ENCODE peak calls at places on chromosomes 6 and 20, in eight cellular contexts. Y is SK-N-SH; X is fibroblast of lung; H is CD8-positive, alpha-beta T cell; V is tibial artery; Z is thyroid gland; L is ascending aorta; M is transverse colon. F is an unnamed sample. For H3K27me3 and H3K4me1, the result is how much of the 10 kb centered on the place peaks cover.

GRCh38 chr6:1612902-1613301 is 3.2 kb downstream of the FOXC1 start:
- DNase-seq in Y (no peak), V (no peak), H (no peak), X (peak), Z (no peak), L (peak), M (no peak), F (peak)

GRCh38 chr6:166853371-166854325 is 102.7 kb downstream of the RNASET2 start:
- DNase-seq in H (no peak), M (no peak), X (no peak), L (no peak), Y (no peak), V (no peak), Z (no peak), F (no peak)

GRCh38 chr20:45304464-45304999 is 2.1 kb upstream of the RBPJL start:
- DNase-seq in X (no peak), Z (no peak), V (no peak), H (no peak), Y (no peak), L (no peak), M (no peak), F (no peak)

GRCh38 chr20:25251558-25251957 is 3.7 kb downstream of the PYGB start:
- DNase-seq in L (no peak), H (no peak), Y (peak), X (no peak), Z (no peak), M (peak), V (no peak), F (no peak)

GRCh38 chr6:148273962-148274752 is 68.5 kb upstream of the SASH1 start:
- DNase-seq in L (no peak), Y (no peak), Z (peak), H (no peak), V (no peak), M (no peak), X (no peak), F (peak)

GRCh38 chr6:151961809-151962208 is 154.3 kb downstream of the ESR1 start:
- DNase-seq in X (no peak), M (no peak), L (no peak), Y (no peak), V (no peak), Z (no peak), H (no peak), F (peak)

GRCh38 chr6:118249680-118250079 is 298.4 kb upstream of the PLN start:
- DNase-seq in L (no peak), M (no peak), X (no peak), V (no peak), Z (no peak), Y (no peak), H (no peak), F (no peak)

GRCh38 chr6:14310955-14311354 is 193.4 kb downstream of the CD83 start:
- DNase-seq in Z (no peak), V (no peak), Y (no peak), M (no peak), L (no peak), H (no peak), X (peak), F (no peak)

GRCh38 chr6:146950351-146950835 is 253.8 kb upstream of the STXBP5 start:
- DNase-seq in L (no peak), Y (no peak), Z (no peak), M (peak), X (no peak), V (no peak), H (no peak), F (peak)

GRCh38 chr20:63115651-63116411 is 100.1 kb downstream of the YTHDF1 start:
- DNase-seq in Y (no peak), H (no peak), M (no peak), Z (no peak), X (no peak), L (no peak), V (no peak), F (no peak)

GRCh38 chr6:16276991-16277981 is 38.9 kb downstream of the GMPR start:
- DNase-seq in M (peak), Z (peak), V (peak), H (no peak), L (peak), Y (peak), X (peak), F (peak)

GRCh38 chr20:31489152-31489551 is 14.1 kb downstream of the REM1 start:
- DNase-seq in M (no peak), V (no peak), Z (no peak), Y (no peak), H (no peak), L (no peak), X (no peak), F (no peak)

GRCh38 chr6:137076277-137077068 is 31.7 kb upstream of the IL20RA start:
- DNase-seq in Y (peak), X (peak), Z (peak), L (peak), M (peak), H (peak), V (peak), F (peak)

GRCh38 chr20:51400051-51400926 is 142.2 kb downstream of the NFATC2 start:
- DNase-seq in Y (no peak), Z (no peak), L (no peak), X (no peak), H (peak), V (no peak), M (peak), F (no peak)

GRCh38 chr20:32067234-32067821 is 15.3 kb downstream of the HCK start:
- DNase-seq in X (peak), Y (no peak), M (no peak), Z (no peak), V (no peak), H (no peak), L (no peak), F (no peak)

GRCh38 chr6:25342784-25343183 is 63.6 kb downstream of the CARMIL1 start:
- DNase-seq in V (no peak), Y (peak), L (no peak), X (peak), Z (no peak), M (no peak), H (no peak), F (peak)

GRCh38 chr6:70954750-70955149 is 2.1 kb downstream of the B3GAT2 start:
- DNase-seq in Y (no peak), X (no peak), H (no peak), Z (no peak), L (no peak), M (no peak), V (no peak), F (no peak)

GRCh38 chr6:52359403-52359802 is 2.5 kb upstream of the PAQR8 start:
- DNase-seq in V (no peak), H (no peak), Y (no peak), L (no peak), M (no peak), X (no peak), Z (no peak), F (no peak)

GRCh38 chr6:135498178-135498841 is 770 bp upstream of the AHI1 start:
- DNase-seq in X (peak), Y (peak), V (peak), L (peak), M (peak), H (peak), Z (peak), F (peak)

GRCh38 chr6:56288347-56288746 is 41.0 kb upstream of the COL21A1 start:
- DNase-seq in V (no peak), Y (no peak), H (no peak), X (no peak), Z (no peak), M (no peak), L (no peak), F (no peak)

GRCh38 chr20:4828830-4829493 is 107.3 kb downstream of the PRND start:
- DNase-seq in Y (no peak), V (no peak), M (no peak), Z (no peak), X (no peak), L (no peak), H (no peak), F (no peak)

GRCh38 chr20:6501061-6501460 is 266.4 kb upstream of the BMP2 start:
- DNase-seq in Y (no peak), X (peak), Z (no peak), M (no peak), H (no peak), V (no peak), L (no peak), F (peak)

GRCh38 chr6:84976516-84977420 is 212.4 kb upstream of the TBX18 start:
- DNase-seq in Y (no peak), X (no peak), H (no peak), L (no peak), Z (no peak), M (no peak), V (no peak), F (no peak)

GRCh38 chr6:82711992-82712788 is 348.6 kb downstream of the TPBG start:
- DNase-seq in M (no peak), Y (no peak), L (no peak), V (peak), Z (no peak), H (no peak), X (peak), F (no peak)

GRCh38 chr20:48928832-48929725 is 7.6 kb downstream of the ARFGEF2 start:
- DNase-seq in Y (no peak), H (no peak), Z (peak), L (peak), V (no peak), M (no peak), X (peak), F (no peak)

GRCh38 chr20:44644384-44645131 is 6.9 kb downstream of the ADA start:
- DNase-seq in H (peak), M (no peak), Y (no peak), Z (no peak), L (no peak), V (no peak), X (no peak), F (no peak)

GRCh38 chr6:17962436-17963031 is 24.9 kb downstream of the KIF13A start:
- DNase-seq in L (no peak), H (no peak), V (peak), Y (peak), Z (no peak), M (peak), X (peak), F (peak)

GRCh38 chr20:2528671-2529070 is 7.7 kb upstream of the TMC2 start:
- DNase-seq in H (no peak), Z (no peak), V (no peak), X (no peak), Y (no peak), M (no peak), L (no peak), F (no peak)
- H3K27me3 ChIP-seq in H (under half), Z (under half), V (under half), X (under half), Y (under half), M (under half), L (under half), F (half or more)

GRCh38 chr6:109690740-109691687 is at the start of the genes AK9 and FIG4:
- DNase-seq in Z (peak), X (peak), M (peak), L (peak), H (peak), Y (peak), V (peak), F (peak)
- TF ChIP-seq CTCF in Z (no peak), X (peak), M (no peak), L (no peak), H (no peak), Y (peak), V (peak), F (peak)

GRCh38 chr6:111664565-111665039 is 58.9 kb upstream of the TRAF3IP2 start:
- DNase-seq in X (no peak), M (no peak), L (peak), V (no peak), H (no peak), Z (peak), Y (no peak), F (no peak)
- H3K4me1 ChIP-seq in X (under half), M (under half), L (under half), V (under half), H (under half), Z (half or more), Y (under half), F (under half)

GRCh38 chr6:106099235-106099537 is 13.1 kb downstream of the PRDM1 start:
- DNase-seq in Z (peak), V (no peak), Y (no peak), M (peak), X (no peak), L (no peak), H (no peak), F (peak)
- H3K27me3 ChIP-seq in Z (under half), V (under half), Y (under half), M (under half), X (under half), L (under half), H (under half), F (under half)

GRCh38 chr6:129251669-129252376 is 368.9 kb downstream of the LAMA2 start:
- DNase-seq in X (peak), Z (peak), H (no peak), Y (peak), V (peak), L (peak), M (peak), F (peak)
- TF ChIP-seq CTCF in X (peak), Z (peak), H (peak), Y (peak), V (peak), L (peak), M (peak), F (peak)

F was measured in foreskin keratinocyte.